ENCODE peak calls at places on chromosomes 6 and 20, in seven cellular contexts. I is T-helper 1 cell; D is GM04504; E is NCI-H748 treated with DMSO at 0.1 percent for 48 hours; N is AG20443; L is stimulated activated CD4-positive, alpha-beta T cell treated with anti-CD3 and anti-CD28 coated beads, Interleukin-4, amount 100 ng/mL, for 24 hours; H is sigmoid colon. Z is an unnamed sample.

GRCh38 chr6:85498596-85499258 is 48.8 kb downstream of the NT5E start:
- DNase-seq in L (no peak), E (no peak), H (no peak), D (no peak), N (no peak), I (no peak), Z (no peak)

GRCh38 chr6:149306967-149307366 is 10.5 kb upstream of the TAB2 start:
- DNase-seq in I (no peak), E (no peak), N (peak), D (no peak), L (no peak), H (no peak), Z (no peak)

GRCh38 chr6:140462495-140463311 is 1088.3 kb upstream of the CITED2 start:
- DNase-seq in D (peak), L (no peak), H (no peak), E (peak), I (no peak), N (peak), Z (no peak)

GRCh38 chr6:83958250-83958685 is 75.3 kb upstream of the MRAP2 start:
- DNase-seq in H (no peak), I (no peak), D (no peak), N (no peak), E (no peak), L (no peak), Z (no peak)

GRCh38 chr20:63536997-63537524 is at the start of gene PTK6:
- DNase-seq in H (no peak), N (no peak), E (no peak), I (no peak), L (peak), D (no peak), Z (peak)

GRCh38 chr6:16249971-16250370 is 11.6 kb downstream of the GMPR start:
- DNase-seq in H (no peak), E (peak), D (no peak), N (no peak), I (no peak), L (no peak), Z (no peak)

GRCh38 chr6:153814136-153814535 is 224.9 kb upstream of the OPRM1 start:
- DNase-seq in L (no peak), N (no peak), H (no peak), I (no peak), D (no peak), E (no peak), Z (no peak)

GRCh38 chr6:131116755-131117360 is 18.4 kb upstream of the AKAP7 start:
- DNase-seq in N (peak), D (peak), I (no peak), L (no peak), E (no peak), H (no peak), Z (no peak)

GRCh38 chr20:5586720-5587119 is 163.5 kb upstream of the SHLD1 start:
- DNase-seq in N (no peak), I (no peak), H (no peak), D (no peak), L (no peak), E (no peak), Z (no peak)

GRCh38 chr6:101876431-101876830 is 482.9 kb downstream of the GRIK2 start:
- DNase-seq in L (no peak), I (no peak), H (no peak), N (no peak), E (peak), D (no peak), Z (no peak)

GRCh38 chr6:71446084-71446869 is 157.7 kb downstream of the OGFRL1 start:
- DNase-seq in L (no peak), E (no peak), D (no peak), I (no peak), H (no peak), N (peak), Z (no peak)

GRCh38 chr6:53651764-53652401 is 13.7 kb downstream of the KLHL31 start:
- DNase-seq in E (peak), N (peak), I (peak), D (no peak), H (peak), L (peak), Z (peak)

GRCh38 chr6:138107752-138108592 is 753 bp upstream of the PERP start:
- DNase-seq in N (no peak), L (peak), E (peak), I (peak), H (no peak), D (no peak), Z (peak)

GRCh38 chr6:131451330-131452195 is 121.5 kb upstream of the ARG1 start:
- DNase-seq in L (peak), E (no peak), D (no peak), N (no peak), I (no peak), H (no peak), Z (peak)

GRCh38 chr20:49313271-49313670 is 35.4 kb upstream of the ZNFX1 start:
- DNase-seq in I (no peak), N (no peak), D (no peak), H (no peak), L (no peak), E (no peak), Z (no peak)

GRCh38 chr6:127366281-127367022 is 23.0 kb upstream of the ECHDC1 start:
- DNase-seq in L (no peak), I (no peak), E (no peak), H (peak), N (peak), D (peak), Z (no peak)

GRCh38 chr20:1946442-1946761 is 47.5 kb downstream of the PDYN start:
- DNase-seq in E (no peak), N (no peak), D (no peak), I (no peak), L (no peak), H (no peak), Z (no peak)

GRCh38 chr6:53244958-53245357 is 96.3 kb upstream of the GCM1 start:
- DNase-seq in N (no peak), H (no peak), E (no peak), D (no peak), L (peak), I (no peak), Z (peak)

GRCh38 chr20:38084425-38084951 is 50.9 kb downstream of the RPRD1B start:
- DNase-seq in I (no peak), D (peak), L (no peak), N (peak), E (no peak), H (no peak), Z (no peak)

GRCh38 chr20:20096421-20096820 is 44.1 kb downstream of the CFAP61 start:
- DNase-seq in N (no peak), D (no peak), H (no peak), L (no peak), I (no peak), E (peak), Z (no peak)

GRCh38 chr6:52454556-52454955 is 34.4 kb downstream of the EFHC1 start:
- DNase-seq in D (no peak), N (no peak), H (no peak), E (no peak), I (no peak), L (no peak), Z (no peak)

GRCh38 chr6:107491059-107491609 is 1.2 kb downstream of the SOBP start:
- DNase-seq in D (no peak), L (no peak), I (no peak), E (no peak), H (peak), N (peak), Z (peak)

GRCh38 chr6:138486249-138487121 is 12.8 kb downstream of the NHSL1 start:
- DNase-seq in I (no peak), H (no peak), N (no peak), D (no peak), E (peak), L (no peak), Z (no peak)

GRCh38 chr6:132499757-132500156 is 13.2 kb downstream of the STX7 start:
- DNase-seq in N (no peak), E (no peak), I (no peak), L (no peak), H (no peak), D (no peak), Z (no peak)

GRCh38 chr6:97215157-97215769 is 67.8 kb downstream of the MMS22L start:
- DNase-seq in E (peak), H (no peak), L (no peak), N (peak), I (no peak), D (peak), Z (no peak)